ENCODE peak calls at places on chromosomes 3 and 15, in seven cellular contexts. C is psoas muscle, V is AG10803, U is spleen, N is uterus, M is HCT116, X is Peyer's patch. O is an unnamed sample.

GRCh38 chr3:100093826-100094225 is 20.5 kb downstream of the FILIP1L start:
- DNase-seq in C (no peak), V (peak; percentile 53), U (no peak), N (no peak), M (no peak), X (no peak), O (no peak)

GRCh38 chr3:15266510-15267376 is 60.7 kb downstream of the CAPN7 start:
- DNase-seq in C (no peak), V (no peak), U (no peak), N (peak; percentile 16), M (no peak), X (no peak), O (no peak)

GRCh38 chr3:113231827-113232253 is 20.5 kb downstream of the BOC start:
- DNase-seq in C (no peak), V (peak; percentile 71), U (no peak), N (no peak), M (peak; percentile 50), X (no peak), O (peak; percentile 63)

GRCh38 chr3:15102256-15102655 is 3.3 kb upstream of the RBSN start:
- DNase-seq in C (peak; percentile 96), V (no peak), U (peak; percentile 80), N (peak; percentile 21), M (no peak), X (no peak), O (no peak)

GRCh38 chr15:59170295-59170881 is 36.3 kb upstream of the LDHAL6B start:
- DNase-seq in C (peak; percentile 58), V (peak; percentile 99), U (peak; percentile 79), N (peak; percentile 41), M (no peak), X (no peak), O (peak; percentile 98)

GRCh38 chr15:75454471-75455418 is 3.3 kb upstream of the SIN3A start:
- DNase-seq in C (peak; percentile 87), V (peak; percentile 71), U (peak; percentile 96), N (no peak), M (peak; percentile 26), X (peak; percentile 67), O (no peak)

GRCh38 chr15:66703540-66703941 is 1.5 kb downstream of the SMAD6 start:
- DNase-seq in C (peak; percentile 71), V (peak; percentile 50), U (peak; percentile 87), N (no peak), M (no peak), X (no peak), O (no peak)

GRCh38 chr3:80213076-80213475 is 445.3 kb upstream of the ROBO1 start:
- DNase-seq in C (no peak), V (no peak), U (no peak), N (no peak), M (no peak), X (no peak), O (no peak)

GRCh38 chr3:186414735-186415419 is 52.8 kb upstream of the DGKG start:
- DNase-seq in C (no peak), V (peak; percentile 89), U (no peak), N (peak; percentile 42), M (no peak), X (no peak), O (peak; percentile 21)

GRCh38 chr15:90871716-90872480 is 3.5 kb downstream of the FURIN start:
- DNase-seq in C (no peak), V (no peak), U (peak; percentile 88), N (peak; percentile 28), M (no peak), X (no peak), O (no peak)

GRCh38 chr15:99454107-99454809 is 111.5 kb upstream of the MEF2A start:
- DNase-seq in C (no peak), V (no peak), U (no peak), N (no peak), M (no peak), X (peak; percentile 13), O (no peak)

GRCh38 chr15:57751177-57751800 is 44.8 kb downstream of the POLR2M start:
- DNase-seq in C (no peak), V (peak; percentile 58), U (no peak), N (no peak), M (no peak), X (no peak), O (peak; percentile 41)

GRCh38 chr15:51076142-51076897 is 18.4 kb downstream of the TNFAIP8L3 start:
- DNase-seq in C (no peak), V (no peak), U (no peak), N (no peak), M (no peak), X (no peak), O (no peak)

GRCh38 chr3:12196684-12197083 is 38.0 kb upstream of the TIMP4 start:
- DNase-seq in C (no peak), V (no peak), U (no peak), N (no peak), M (no peak), X (no peak), O (no peak)

GRCh38 chr3:157369712-157370447 is 66.8 kb upstream of the PTX3 start:
- DNase-seq in C (no peak), V (no peak), U (no peak), N (no peak), M (no peak), X (no peak), O (no peak)

GRCh38 chr3:78887029-78887428 is 880.8 kb downstream of the ROBO1 start:
- DNase-seq in C (no peak), V (peak; percentile 81), U (no peak), N (no peak), M (no peak), X (no peak), O (no peak)

GRCh38 chr3:157220211-157220610 is 60.3 kb upstream of the CCNL1 start:
- DNase-seq in C (no peak), V (no peak), U (no peak), N (no peak), M (no peak), X (no peak), O (no peak)

GRCh38 chr3:60877188-60877587 is 374.1 kb downstream of the FHIT start:
- DNase-seq in C (peak; percentile 39), V (no peak), U (no peak), N (no peak), M (no peak), X (no peak), O (no peak)

GRCh38 chr3:101936419-101937331 is 87.4 kb downstream of the NFKBIZ start:
- DNase-seq in C (no peak), V (peak; percentile 87), U (no peak), N (no peak), M (no peak), X (no peak), O (peak; percentile 63)

GRCh38 chr15:100105101-100105500 is 236.7 kb downstream of the ADAMTS17 start:
- DNase-seq in C (no peak), V (no peak), U (peak; percentile 52), N (no peak), M (no peak), X (no peak), O (no peak)

GRCh38 chr15:80456517-80457497 is 52.6 kb downstream of the ARNT2 start:
- DNase-seq in C (no peak), V (peak; percentile 45), U (no peak), N (no peak), M (no peak), X (no peak), O (no peak)

GRCh38 chr3:56862352-56863062 is 60.8 kb upstream of the ARHGEF3 start:
- DNase-seq in C (no peak), V (peak; percentile 33), U (no peak), N (no peak), M (no peak), X (no peak), O (no peak)

GRCh38 chr3:65617209-65617608 is 421.5 kb downstream of the MAGI1 start:
- DNase-seq in C (no peak), V (no peak), U (no peak), N (no peak), M (no peak), X (no peak), O (no peak)

GRCh38 chr15:99476413-99477222 is 89.2 kb upstream of the MEF2A start:
- DNase-seq in C (peak; percentile 87), V (peak; percentile 98), U (peak; percentile 90), N (peak; percentile 83), M (no peak), X (peak; percentile 78), O (peak; percentile 83)

GRCh38 chr3:23389089-23389488 is 186.0 kb downstream of the UBE2E2 start:
- DNase-seq in C (no peak), V (no peak), U (no peak), N (no peak), M (no peak), X (no peak), O (no peak)
- H3K4me3 ChIP-seq in C (no peak overlapping the region), V (no peak overlapping the region), U (no peak overlapping the region), N (no peak overlapping the region), M (no peak overlapping the region), X (no peak overlapping the region), O (no peak overlapping the region)

GRCh38 chr3:96796101-96796500 is 18.3 kb upstream of the EPHA6 start:
- DNase-seq in C (no peak), V (no peak), U (no peak), N (no peak), M (no peak), X (no peak), O (no peak)
- TF ChIP-seq CTCF in C (no peak), V (no peak), U (no peak), N (no peak), M (no peak), X (no peak), O (no peak)

GRCh38 chr15:98294126-98294525 is 333.6 kb downstream of the ARRDC4 start:
- DNase-seq in C (no peak), V (no peak), U (no peak), N (no peak), M (no peak), X (no peak), O (no peak)
- H3K4me3 ChIP-seq in C (no peak overlapping the region), V (no peak overlapping the region), U (no peak overlapping the region), N (no peak overlapping the region), M (no peak overlapping the region), X (no peak overlapping the region), O (no peak overlapping the region)

GRCh38 chr3:128878011-128878457 is 1.4 kb upstream of the ACAD9 start:
- DNase-seq in C (no peak), V (no peak), U (peak; percentile 19), N (no peak), M (no peak), X (no peak), O (no peak)

GRCh38 chr3:128873623-128874022 is 5.8 kb upstream of the ACAD9 start:
- DNase-seq in C (no peak), V (no peak), U (peak; percentile 19), N (no peak), M (no peak), X (no peak), O (no peak)

GRCh38 chr3:128874481-128875180 is 4.8 kb upstream of the ACAD9 start:
- DNase-seq in C (no peak), V (no peak), U (peak; percentile 11), N (no peak), M (no peak), X (no peak), O (no peak)

GRCh38 chr3:128872744-128873143 is 6.7 kb upstream of the ACAD9 start:
- DNase-seq in C (no peak), V (no peak), U (peak; percentile 0), N (no peak), M (no peak), X (no peak), O (no peak)

DNA sequence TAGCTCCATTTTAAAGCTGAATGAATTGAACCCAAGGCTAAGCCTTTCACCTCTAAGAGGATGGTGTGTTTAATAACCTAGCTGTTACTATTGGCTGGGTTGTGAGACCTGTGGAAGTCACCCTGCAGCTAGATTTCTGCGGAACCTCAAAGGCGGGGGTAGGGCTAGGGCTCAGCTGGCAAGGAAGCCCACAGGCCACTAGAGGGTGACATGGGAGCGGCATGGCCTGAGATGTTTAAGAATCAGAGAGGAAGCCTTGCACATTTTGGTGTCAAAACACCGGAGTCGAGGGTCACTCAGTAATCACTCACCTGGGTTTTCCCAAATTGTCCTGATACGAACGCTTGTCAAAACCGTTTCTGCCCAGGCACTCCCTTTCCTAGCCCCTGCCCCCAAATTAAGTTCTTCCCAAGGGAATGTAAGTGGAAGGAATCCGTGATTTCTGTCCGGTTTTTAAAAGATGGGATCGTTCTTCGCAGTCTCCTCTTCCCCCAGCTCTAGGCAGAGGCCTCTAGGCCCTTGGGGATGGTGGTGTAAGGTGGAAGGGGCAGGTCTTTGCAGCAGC is 3.8 kb upstream of the ACAD9 start:
- DNase-seq in C (peak; percentile 65), V (no peak), U (peak; percentile 78), N (no peak), M (no peak), X (peak; percentile 27), O (no peak)
- TF ChIP-seq CTCF in C (peak; percentile 29), V (peak; percentile 51), U (no peak), N (no peak), M (peak; percentile 54), X (peak; percentile 20), O (peak; percentile 66)

O was measured in HFF-Myc.